ENCODE peak calls at places on chromosomes 16 and 17, in eight cellular contexts. Z, Y, P, O, U, E, V and Q are unnamed samples.

GRCh38 chr17:76547183-76547641 is 7.4 kb downstream of the PRCD start:
- DNase-seq in Z (no peak), Y (peak), P (peak), O (peak), U (peak), E (peak), V (peak), Q (peak)

GRCh38 chr17:75124041-75124818 is 7.3 kb downstream of the NT5C start:
- DNase-seq in Z (no peak), Y (no peak), P (peak), O (peak), U (peak), E (no peak), V (no peak), Q (no peak)

GRCh38 chr16:19677403-19677802 is 40.6 kb downstream of the KNOP1 start:
- DNase-seq in Z (no peak), Y (no peak), P (no peak), O (peak), U (no peak), E (no peak), V (no peak), Q (no peak)

GRCh38 chr17:30091771-30092170 is 24.8 kb upstream of the NSRP1 start:
- DNase-seq in Z (no peak), Y (no peak), P (peak), O (no peak), U (peak), E (no peak), V (no peak), Q (no peak)

GRCh38 chr16:88614818-88615580 is 23.4 kb upstream of the IL17C start:
- DNase-seq in Z (no peak), Y (no peak), P (no peak), O (no peak), U (no peak), E (no peak), V (no peak), Q (no peak)

GRCh38 chr16:72099377-72099818 is 5.8 kb downstream of the DHX38 start:
- DNase-seq in Z (no peak), Y (peak), P (peak), O (peak), U (peak), E (peak), V (peak), Q (peak)

GRCh38 chr17:82090549-82091263 is 7.3 kb downstream of the FASN start:
- DNase-seq in Z (no peak), Y (no peak), P (no peak), O (no peak), U (no peak), E (no peak), V (no peak), Q (no peak)

GRCh38 chr17:43888548-43888947 is 18.8 kb downstream of the MPP2 start:
- DNase-seq in Z (no peak), Y (no peak), P (no peak), O (no peak), U (no peak), E (no peak), V (no peak), Q (no peak)

GRCh38 chr16:1870365-1871082 is 1.4 kb downstream of the MEIOB start:
- DNase-seq in Z (no peak), Y (no peak), P (peak), O (no peak), U (peak), E (no peak), V (no peak), Q (no peak)

GRCh38 chr17:29560306-29560705 is 6.5 kb downstream of the ABHD15 start:
- DNase-seq in Z (no peak), Y (peak), P (no peak), O (no peak), U (no peak), E (no peak), V (no peak), Q (peak)

GRCh38 chr16:83420206-83420760 is 387.5 kb upstream of the HSBP1 start:
- DNase-seq in Z (peak), Y (peak), P (peak), O (no peak), U (peak), E (peak), V (peak), Q (no peak)

GRCh38 chr17:75514299-75515228 is 773 bp downstream of the CASKIN2 start:
- DNase-seq in Z (no peak), Y (peak), P (no peak), O (no peak), U (no peak), E (peak), V (peak), Q (peak)

GRCh38 chr16:6279261-6279660 is 1053.4 kb upstream of the RBFOX1 start:
- DNase-seq in Z (no peak), Y (no peak), P (no peak), O (no peak), U (no peak), E (peak), V (no peak), Q (no peak)

GRCh38 chr17:2140683-2141082 is 85.8 kb downstream of the HIC1 start:
- DNase-seq in Z (no peak), Y (no peak), P (no peak), O (no peak), U (no peak), E (no peak), V (no peak), Q (no peak)

GRCh38 chr17:66481259-66481658 is 178.8 kb downstream of the PRKCA start:
- DNase-seq in Z (no peak), Y (no peak), P (no peak), O (no peak), U (no peak), E (no peak), V (no peak), Q (no peak)

GRCh38 chr17:82416264-82416663 is 1.9 kb upstream of the HEXD start:
- DNase-seq in Z (no peak), Y (no peak), P (no peak), O (no peak), U (no peak), E (no peak), V (no peak), Q (no peak)

GRCh38 chr17:7173687-7174602 is 5.2 kb downstream of the ASGR1 start:
- DNase-seq in Z (no peak), Y (peak), P (peak), O (peak), U (peak), E (peak), V (peak), Q (peak)

GRCh38 chr16:4529085-4530060 is 9.2 kb downstream of the CDIP1 start:
- DNase-seq in Z (peak), Y (peak), P (peak), O (no peak), U (peak), E (peak), V (peak), Q (no peak)